ENCODE peak calls at places on chromosome 10, in eight cellular contexts. L is neural progenitor cell; A is brain microvascular endothelial cell; R is foreskin fibroblast; O is CD8-positive, alpha-beta memory T cell; N is CD8-positive, alpha-beta T cell; V is psoas muscle; E is AG04450. Y is an unnamed sample.

GRCh38 chr10:6501931-6502330 is 78.1 kb downstream of the PRKCQ start:
- DNase-seq in L (no peak), A (no peak), R (no peak), O (no peak), N (no peak), V (no peak), E (no peak), Y (no peak)

GRCh38 chr10:102919992-102920736 is 2.1 kb downstream of the CNNM2 start:
- DNase-seq in L (peak; percentile 27), A (no peak), R (peak; percentile 9), O (no peak), N (no peak), V (no peak), E (no peak), Y (no peak)

GRCh38 chr10:97960269-97960869 is 70.1 kb downstream of the CRTAC1 start:
- DNase-seq in L (peak; percentile 39), A (no peak), R (no peak), O (no peak), N (no peak), V (no peak), E (no peak), Y (no peak)

GRCh38 chr10:1198453-1199344 is 142.5 kb downstream of the WDR37 start:
- DNase-seq in L (peak; percentile 41), A (no peak), R (no peak), O (no peak), N (no peak), V (no peak), E (no peak), Y (no peak)

GRCh38 chr10:77392851-77393250 is 244.8 kb downstream of the KCNMA1 start:
- DNase-seq in L (no peak), A (peak; percentile 93), R (peak; percentile 99), O (no peak), N (no peak), V (peak; percentile 32), E (peak; percentile 80), Y (peak; percentile 90)

GRCh38 chr10:114526112-114526496 is 121.8 kb upstream of the AFAP1L2 start:
- DNase-seq in L (no peak), A (peak; percentile 30), R (no peak), O (peak; percentile 63), N (no peak), V (no peak), E (no peak), Y (no peak)

GRCh38 chr10:52599586-52600200 is 172.9 kb downstream of the MBL2 start:
- DNase-seq in L (no peak), A (no peak), R (no peak), O (no peak), N (no peak), V (no peak), E (no peak), Y (no peak)

GRCh38 chr10:122984708-122985107 is 4.5 kb downstream of the PSTK start:
- DNase-seq in L (no peak), A (no peak), R (no peak), O (no peak), N (no peak), V (no peak), E (no peak), Y (no peak)

GRCh38 chr10:63462442-63462841 is 3.3 kb downstream of the JMJD1C start:
- DNase-seq in L (no peak), A (no peak), R (no peak), O (no peak), N (no peak), V (no peak), E (no peak), Y (no peak)

GRCh38 chr10:116210588-116211346 is 62.2 kb downstream of the GFRA1 start:
- DNase-seq in L (no peak), A (no peak), R (no peak), O (no peak), N (no peak), V (no peak), E (no peak), Y (no peak)

GRCh38 chr10:85105614-85106013 is 777.2 kb downstream of the CCSER2 start:
- DNase-seq in L (peak; percentile 26), A (no peak), R (no peak), O (no peak), N (no peak), V (no peak), E (no peak), Y (no peak)

GRCh38 chr10:42926831-42927230 is 144.2 kb downstream of the BMS1 start:
- DNase-seq in L (peak; percentile 76), A (peak; percentile 64), R (no peak), O (no peak), N (no peak), V (peak; percentile 29), E (no peak), Y (peak; percentile 1)

GRCh38 chr10:75089634-75090033 is 21.8 kb upstream of the SAMD8 start:
- DNase-seq in L (no peak), A (no peak), R (no peak), O (no peak), N (no peak), V (no peak), E (no peak), Y (no peak)

GRCh38 chr10:97596101-97597055 is 6.9 kb downstream of the C10orf62 start:
- DNase-seq in L (no peak), A (peak; percentile 76), R (peak; percentile 88), O (no peak), N (no peak), V (peak; percentile 63), E (peak; percentile 15), Y (peak; percentile 50)

GRCh38 chr10:47073967-47074366 is 162.7 kb downstream of the PTPN20 start:
- DNase-seq in L (no peak), A (no peak), R (no peak), O (no peak), N (no peak), V (no peak), E (no peak), Y (no peak)

DNA sequence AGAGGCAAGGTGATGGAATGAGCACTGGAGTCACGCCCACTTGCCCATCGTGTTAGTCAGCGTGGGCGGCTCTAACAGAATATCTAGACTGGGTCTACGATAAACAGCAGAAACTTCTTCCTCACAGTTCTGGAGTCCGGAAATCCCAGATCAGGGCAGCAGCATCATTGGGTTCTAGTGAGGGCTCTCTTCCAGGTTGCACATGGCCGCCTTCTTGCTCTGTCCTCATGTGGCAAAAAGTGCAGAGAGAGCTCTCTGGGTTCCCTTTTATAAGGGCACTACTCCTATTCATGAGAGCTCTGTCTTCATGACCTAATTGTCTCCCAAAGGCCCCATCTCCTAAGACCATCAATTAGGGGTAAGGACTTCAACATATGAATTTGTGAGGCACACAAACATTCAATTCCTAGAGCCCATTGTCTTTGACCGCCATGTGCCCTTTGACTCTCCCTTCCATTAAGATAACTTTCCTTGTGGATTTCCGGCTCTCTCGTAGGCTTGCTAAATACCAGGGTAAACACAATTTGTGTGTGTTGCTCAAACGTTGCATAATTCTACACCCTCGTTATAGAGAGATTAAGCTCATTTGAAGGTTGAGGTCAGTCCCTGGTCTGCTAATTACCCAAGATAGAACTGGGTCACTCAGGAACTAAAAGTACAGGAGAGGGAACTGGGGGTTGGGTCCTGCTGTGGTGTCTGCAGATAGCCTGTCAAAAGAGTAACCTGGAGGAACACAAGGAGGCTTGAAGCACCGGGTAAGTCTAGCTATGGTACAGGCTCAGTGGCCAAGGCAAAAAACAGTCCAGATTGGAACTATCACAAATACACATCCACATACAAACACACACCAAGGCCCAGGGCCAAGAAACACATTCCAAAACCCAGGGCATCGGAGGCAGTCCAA is 28.7 kb upstream of the USP6NL start:
- DNase-seq in L (no peak), A (no peak), R (no peak), O (no peak), N (no peak), V (no peak), E (no peak), Y (no peak)
- H3K4me3 ChIP-seq in L (no peak overlapping the region), A (no peak overlapping the region), R (no peak overlapping the region), O (no peak overlapping the region), N (no peak overlapping the region), V (no peak overlapping the region), E (no peak overlapping the region), Y (no peak overlapping the region)

GRCh38 chr10:110404825-110405224 is 92.9 kb upstream of the DUSP5 start:
- DNase-seq in L (no peak), A (no peak), R (no peak), O (no peak), N (no peak), V (no peak), E (no peak), Y (no peak)

GRCh38 chr10:110407301-110408170 is 90.2 kb upstream of the DUSP5 start:
- DNase-seq in L (no peak), A (no peak), R (peak; percentile 60), O (no peak), N (no peak), V (no peak), E (no peak), Y (no peak)

GRCh38 chr10:110404374-110404773 is 93.3 kb upstream of the DUSP5 start:
- DNase-seq in L (no peak), A (no peak), R (peak; percentile 72), O (no peak), N (no peak), V (no peak), E (no peak), Y (no peak)

GRCh38 chr10:110403593-110403992 is 94.1 kb upstream of the DUSP5 start:
- DNase-seq in L (no peak), A (no peak), R (no peak), O (no peak), N (no peak), V (no peak), E (no peak), Y (no peak)

GRCh38 chr10:110405401-110405800 is 92.3 kb upstream of the DUSP5 start:
- DNase-seq in L (no peak), A (no peak), R (no peak), O (no peak), N (no peak), V (no peak), E (no peak), Y (no peak)
- H3K4me3 ChIP-seq in L (no peak overlapping the region), A (no peak overlapping the region), R (no peak overlapping the region), O (no peak overlapping the region), N (no peak overlapping the region), V (no peak overlapping the region), E (no peak overlapping the region), Y (no peak overlapping the region)

DNA sequence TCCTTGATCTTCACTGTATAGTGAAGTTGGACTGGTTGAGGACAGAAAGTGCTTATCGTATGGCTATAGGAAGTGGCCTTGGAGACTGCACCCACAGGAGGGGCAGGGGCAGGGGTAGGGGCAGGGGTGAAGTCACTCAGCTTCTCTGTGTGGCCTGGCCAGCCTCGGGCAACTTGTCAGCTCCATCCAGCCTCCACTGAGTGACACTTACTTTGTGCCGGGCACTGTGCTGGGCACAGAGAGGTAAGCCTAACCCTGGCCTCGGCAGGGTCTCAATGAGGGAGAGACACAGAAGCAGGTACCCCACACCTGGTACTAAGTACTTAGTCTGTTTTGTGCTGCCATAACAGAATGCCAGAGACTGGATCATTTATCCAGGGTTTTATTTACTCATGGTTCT is 99.3 kb upstream of the CTBP2 start:
- DNase-seq in L (no peak), A (no peak), R (no peak), O (no peak), N (no peak), V (no peak), E (no peak), Y (no peak)
- H3K4me3 ChIP-seq in L (no peak overlapping the region), A (no peak overlapping the region), R (no peak overlapping the region), O (no peak overlapping the region), N (no peak overlapping the region), V (no peak overlapping the region), E (no peak overlapping the region), Y (no peak overlapping the region)

DNA sequence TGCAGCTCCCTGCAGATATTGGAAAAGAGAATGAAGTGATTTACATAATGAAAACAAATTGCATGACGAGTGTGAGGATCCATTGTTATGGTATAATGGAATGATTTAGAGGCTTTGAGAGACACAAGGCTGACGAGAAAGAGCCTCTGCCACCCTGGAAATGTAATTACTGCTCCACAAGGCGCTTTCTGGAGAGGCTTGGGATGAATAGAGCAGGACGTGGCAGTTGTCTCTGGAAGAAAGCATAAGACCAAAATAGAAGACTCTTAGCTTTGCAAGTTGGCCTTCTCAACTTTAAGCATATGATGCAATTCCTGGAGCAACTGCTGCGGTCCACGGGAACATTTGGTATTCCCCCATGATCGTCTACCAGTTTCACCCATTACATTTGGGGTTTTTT is 181.9 kb upstream of the TCF7L2 start:
- DNase-seq in L (peak; percentile 27), A (no peak), R (peak; percentile 17), O (no peak), N (no peak), V (no peak), E (no peak), Y (no peak)
- H3K4me3 ChIP-seq in L (no peak overlapping the region), A (no peak overlapping the region), R (no peak overlapping the region), O (no peak overlapping the region), N (no peak overlapping the region), V (no peak overlapping the region), E (no peak overlapping the region), Y (no peak overlapping the region)